ENCODE peak calls at places on chromosome 5, in six cellular contexts. R is right lobe of liver, M is HepG2, T is upper lobe of left lung, L is gastrocnemius medialis, Y is body of pancreas. X is an unnamed sample.

GRCh38 chr5:168288349-168289245 is 2.8 kb upstream of the WWC1 start:
- ATAC-seq in M (peak; percentile 28), T (peak; percentile 54), R (peak; percentile 61), Y (peak; percentile 52), L (no peak), X (no peak)

GRCh38 chr5:128477946-128478345 is 60.1 kb downstream of the FBN2 start:
- ATAC-seq in T (peak; percentile 78), L (no peak), Y (no peak), R (no peak), M (no peak), X (no peak)

GRCh38 chr5:80756292-80756691 is 101.5 kb upstream of the DHFR start:
- ATAC-seq in M (no peak), T (no peak), Y (no peak), L (no peak), R (no peak), X (no peak)

GRCh38 chr5:43802651-43803050 is 199.7 kb downstream of the NNT start:
- ATAC-seq in T (no peak), M (no peak), R (no peak), Y (no peak), L (no peak), X (no peak)

GRCh38 chr5:90398726-90399125 is 10.8 kb downstream of the CETN3 start:
- ATAC-seq in M (no peak), R (no peak), Y (no peak), L (no peak), T (no peak), X (no peak)

GRCh38 chr5:95718203-95718602 is 12.9 kb upstream of the RHOBTB3 start:
- ATAC-seq in L (no peak), M (no peak), Y (no peak), T (no peak), R (no peak), X (no peak)

GRCh38 chr5:44426944-44427343 is 37.7 kb upstream of the FGF10 start:
- ATAC-seq in T (no peak), Y (no peak), R (no peak), M (no peak), L (no peak), X (no peak)

GRCh38 chr5:7540806-7541205 is 144.9 kb downstream of the ADCY2 start:
- ATAC-seq in Y (no peak), M (no peak), R (no peak), T (no peak), L (no peak), X (no peak)

GRCh38 chr5:112284561-112284960 is 134.5 kb downstream of the EPB41L4A start:
- ATAC-seq in R (no peak), L (no peak), M (no peak), T (no peak), Y (no peak), X (no peak)

GRCh38 chr5:1409386-1410110 is 35.7 kb downstream of the SLC6A3 start:
- ATAC-seq in Y (no peak), M (peak; percentile 26), R (peak; percentile 17), T (peak; percentile 4), L (no peak), X (no peak)

GRCh38 chr5:79743846-79744605 is 54.4 kb downstream of the CMYA5 start:
- ATAC-seq in Y (no peak), T (peak; percentile 19), L (no peak), R (peak; percentile 77), M (no peak), X (no peak)

GRCh38 chr5:72065751-72066255 is 41.5 kb upstream of the MAP1B start:
- ATAC-seq in R (no peak), L (no peak), T (no peak), Y (no peak), M (no peak), X (no peak)

GRCh38 chr5:170573119-170573518 is 69.3 kb downstream of the KCNIP1 start:
- ATAC-seq in T (no peak), R (no peak), L (no peak), M (no peak), Y (no peak), X (no peak)

GRCh38 chr5:41695920-41696582 is 174.2 kb downstream of the OXCT1 start:
- ATAC-seq in Y (no peak), T (no peak), L (no peak), R (no peak), M (peak; percentile 68), X (no peak)

GRCh38 chr5:124995451-124995850 is 249.0 kb upstream of the ZNF608 start:
- ATAC-seq in T (no peak), L (no peak), R (no peak), M (no peak), Y (no peak), X (no peak)

GRCh38 chr5:108016101-108016500 is 345.4 kb upstream of the EFNA5 start:
- ATAC-seq in Y (no peak), R (no peak), L (no peak), M (no peak), T (no peak), X (no peak)

GRCh38 chr5:78809444-78809843 is 160.9 kb upstream of the LHFPL2 start:
- ATAC-seq in T (no peak), M (peak; percentile 40), R (no peak), Y (no peak), L (peak; percentile 41), X (peak; percentile 28)

GRCh38 chr5:75496026-75496425 is 15.4 kb downstream of the CERT1 start:
- ATAC-seq in Y (no peak), T (no peak), M (no peak), R (no peak), L (no peak), X (no peak)

GRCh38 chr5:170745481-170746061 is 38.0 kb upstream of the GABRP start:
- ATAC-seq in Y (peak; percentile 65), T (peak; percentile 49), M (peak; percentile 15), L (no peak), R (peak; percentile 40), X (peak; percentile 17)

GRCh38 chr5:107542428-107542827 is 128.3 kb downstream of the EFNA5 start:
- ATAC-seq in M (peak; percentile 74), Y (peak; percentile 93), L (peak; percentile 80), R (peak; percentile 87), T (peak; percentile 70), X (peak; percentile 78)

GRCh38 chr5:124923131-124923530 is 176.7 kb upstream of the ZNF608 start:
- ATAC-seq in Y (peak; percentile 72), T (no peak), M (no peak), L (peak; percentile 96), R (peak; percentile 51), X (peak; percentile 51)

GRCh38 chr5:43256261-43256966 is 56.8 kb downstream of the HMGCS1 start:
- ATAC-seq in M (peak; percentile 62), L (no peak), R (peak; percentile 81), Y (no peak), T (no peak), X (no peak)

DNA sequence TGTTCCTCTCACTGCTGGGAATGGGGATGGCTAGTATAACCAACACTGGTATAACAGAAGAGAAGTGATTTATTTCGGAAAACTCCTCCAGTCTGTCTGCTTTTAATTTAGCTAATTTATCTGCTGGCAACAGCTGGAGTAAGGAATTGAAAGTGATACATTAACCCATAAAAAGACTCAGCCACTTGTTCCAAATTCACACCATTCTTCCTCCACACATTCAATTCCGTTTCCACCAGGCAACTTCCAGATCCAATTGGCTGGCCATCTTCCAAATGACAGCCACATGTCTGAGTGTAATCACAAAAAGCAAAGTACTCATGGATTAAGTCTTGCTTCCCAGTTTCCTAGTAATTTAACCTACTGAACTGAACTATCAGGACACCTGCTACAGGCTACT is 77.1 kb upstream of the RETREG1 start:
- ATAC-seq in M (no peak), T (no peak), Y (no peak), R (no peak), L (no peak), X (no peak)
- H3K36me3 ChIP-seq in M (peaks cover 12% of the 10 kb centered on the region), T (peaks cover 30% of the 10 kb centered on the region), Y (peaks cover 8% of the 10 kb centered on the region), R (no peaks in the 10 kb centered on the region), L (no peaks in the 10 kb centered on the region), X (peaks cover 10% of the 10 kb centered on the region)

GRCh38 chr5:36152324-36153298 is 700 bp downstream of the SKP2 start:
- ATAC-seq in R (peak; percentile 3), M (no peak), L (no peak), Y (no peak), T (no peak), X (no peak)

GRCh38 chr5:36151434-36152323 is at the start of the genes LMBRD2 and SKP2:
- ATAC-seq in L (peak; percentile 99), M (peak; percentile 97), T (peak; percentile 100), Y (peak; percentile 100), R (peak; percentile 97), X (peak; percentile 99)

GRCh38 chr5:36155291-36155690 is 3.4 kb downstream of the SKP2 start:
- ATAC-seq in Y (no peak), L (no peak), R (no peak), T (no peak), M (no peak), X (no peak)

GRCh38 chr5:36153299-36153677 is 1.4 kb downstream of the SKP2 start:
- ATAC-seq in L (no peak), T (no peak), R (no peak), M (no peak), Y (no peak), X (no peak)

GRCh38 chr5:36153727-36154126 is 1.8 kb downstream of the SKP2 start:
- ATAC-seq in Y (no peak), T (no peak), R (no peak), L (no peak), M (peak; percentile 48), X (no peak)
- TF ChIP-seq POLR2A in Y (no peak), T (no peak), R (no peak), L (no peak), M (no peak), X (no peak)

DNA sequence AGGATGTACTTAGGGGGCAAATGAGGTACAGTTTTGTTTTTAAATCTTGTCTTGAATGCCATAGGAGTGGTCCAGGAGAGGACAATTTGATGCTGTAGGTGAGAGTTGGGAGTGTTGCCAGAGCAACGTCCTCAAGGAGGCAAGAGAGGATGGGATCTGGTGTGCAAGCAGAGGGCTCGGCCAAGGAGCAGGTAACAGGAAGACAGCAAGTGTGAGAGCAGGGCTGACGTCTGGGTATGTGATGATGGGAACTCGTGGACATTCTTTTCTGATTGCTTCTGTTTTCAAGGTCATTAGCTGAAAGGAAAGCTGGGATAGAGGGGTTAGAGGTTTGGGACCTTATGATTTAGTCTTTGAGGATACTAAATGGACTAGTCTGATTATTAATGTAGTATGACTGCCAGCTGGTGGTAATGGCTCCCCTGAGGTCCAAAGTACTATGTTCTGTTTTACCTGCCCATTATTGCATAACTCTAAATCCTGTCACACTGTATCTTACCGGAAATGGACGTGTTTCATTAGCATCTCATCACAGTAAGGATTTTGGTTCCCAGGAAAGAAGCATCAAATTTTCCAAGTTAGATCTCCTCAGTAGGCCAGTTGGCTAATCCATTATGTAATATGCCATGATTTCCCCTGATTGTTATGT is 15.3 kb downstream of the GNPDA1 start:
- ATAC-seq in Y (no peak), T (no peak), L (no peak), R (peak; percentile 91), M (peak; percentile 26), X (no peak)
- H3K36me3 ChIP-seq in Y (peaks cover 9% of the 10 kb centered on the region), T (peaks cover 19% of the 10 kb centered on the region), L (peaks cover 51% of the 10 kb centered on the region), R (no peaks in the 10 kb centered on the region), M (peaks cover 3% of the 10 kb centered on the region), X (no peaks in the 10 kb centered on the region)

DNA sequence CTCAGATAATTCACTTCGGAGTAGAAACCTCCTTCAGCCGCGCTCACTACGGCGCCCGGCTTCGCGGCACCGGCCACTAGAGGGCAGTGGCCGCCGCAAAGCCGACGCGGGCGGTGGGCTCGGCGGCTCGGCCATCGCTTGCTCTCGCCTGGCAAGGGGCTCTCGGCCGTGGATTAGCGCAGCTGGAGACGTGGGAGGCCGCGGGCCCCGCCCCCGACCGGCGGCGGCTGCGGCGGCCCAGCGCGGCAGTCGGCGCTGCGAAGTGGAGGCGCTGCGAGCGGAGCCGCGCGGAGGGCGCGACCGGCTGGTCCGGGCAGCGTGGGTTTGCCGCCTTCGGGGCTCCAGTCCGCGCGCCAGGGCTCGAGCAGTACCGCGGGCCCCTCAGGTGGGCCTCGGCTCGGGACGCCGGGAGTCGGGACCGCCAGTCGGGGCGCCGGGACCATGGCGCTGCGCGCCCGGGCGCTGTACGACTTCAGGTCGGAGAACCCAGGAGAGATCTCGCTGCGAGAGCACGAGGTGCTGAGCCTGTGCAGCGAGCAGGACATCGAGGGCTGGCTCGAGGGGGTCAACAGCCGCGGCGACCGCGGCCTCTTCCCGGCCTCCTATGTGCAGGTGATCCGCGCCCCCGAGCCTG is at the start of gene SNX18:
- ATAC-seq in R (peak; percentile 89), Y (peak; percentile 96), L (peak; percentile 91), T (peak; percentile 97), M (peak; percentile 90), X (peak; percentile 96)
- TF ChIP-seq POLR2A in R (peak; percentile 96), Y (peak; percentile 45), L (peak; percentile 78), T (peak; percentile 48), M (peak; percentile 36), X (peak; percentile 55)